ENCODE peak calls at places on chromosomes 5 and 9, in five cellular contexts. V is effector memory CD4-positive, alpha-beta T cell; Y is cardiac muscle cell; E is fibroblast of lung; X is dorsolateral prefrontal cortex. K is an unnamed sample.

GRCh38 chr9:16405421-16405820 is 465.0 kb downstream of the BNC2 start:
- DNase-seq in V (no peak), X (no peak), Y (peak), E (no peak), K (no peak)

GRCh38 chr9:94553029-94553938 is 1.6 kb upstream of the PCAT7 start:
- DNase-seq in E (no peak), X (no peak), Y (no peak), V (no peak), K (no peak)

GRCh38 chr5:147482426-147483196 is 27.3 kb downstream of the DPYSL3 start:
- DNase-seq in X (no peak), V (no peak), Y (peak), E (no peak), K (no peak)

GRCh38 chr5:105619725-105620124 is 2051.0 kb downstream of the EFNA5 start:
- DNase-seq in Y (no peak), E (no peak), V (no peak), X (no peak), K (no peak)

GRCh38 chr9:2039294-2040180 is 24.4 kb downstream of the SMARCA2 start:
- DNase-seq in V (no peak), E (peak), X (no peak), Y (no peak), K (no peak)

GRCh38 chr5:19534751-19535150 is 453.2 kb downstream of the CDH18 start:
- DNase-seq in V (no peak), X (no peak), E (no peak), Y (no peak), K (no peak)

GRCh38 chr5:72523960-72524582 is 16.9 kb upstream of the ZNF366 start:
- DNase-seq in Y (peak), X (no peak), V (no peak), E (peak), K (no peak)

GRCh38 chr9:14515564-14516198 is 177.6 kb downstream of the ZDHHC21 start:
- DNase-seq in X (no peak), Y (no peak), V (no peak), E (no peak), K (no peak)

GRCh38 chr9:118635416-118635815 is 733.8 kb downstream of the BRINP1 start:
- DNase-seq in E (no peak), Y (no peak), X (no peak), V (no peak), K (no peak)

GRCh38 chr9:78970375-78970774 is 601.4 kb upstream of the TLE4 start:
- DNase-seq in V (no peak), E (no peak), Y (no peak), X (no peak), K (no peak)

GRCh38 chr5:174355208-174355612 is 309.7 kb downstream of the NSG2 start:
- DNase-seq in Y (peak), X (no peak), E (peak), V (no peak), K (no peak)

GRCh38 chr5:431001-431710 is 11.8 kb upstream of the EXOC3 start:
- DNase-seq in X (no peak), Y (peak), E (peak), V (no peak), K (no peak)

GRCh38 chr5:133865113-133865512 is 103.3 kb downstream of the C5orf15 start:
- DNase-seq in X (no peak), E (no peak), Y (no peak), V (no peak), K (no peak)

GRCh38 chr5:154038241-154038603 is 488 bp downstream of the FAM114A2 start:
- DNase-seq in E (no peak), Y (no peak), V (peak), X (no peak), K (peak)

GRCh38 chr9:110015759-110016158 is 192.2 kb downstream of the C9orf152 start:
- DNase-seq in X (no peak), Y (peak), V (no peak), E (peak), K (no peak)

GRCh38 chr5:131525805-131526204 is 109.2 kb downstream of the RAPGEF6 start:
- DNase-seq in X (no peak), V (no peak), E (no peak), Y (peak), K (no peak)

GRCh38 chr5:115414406-115415142 is 118.1 kb upstream of the CCDC112 start:
- DNase-seq in V (no peak), Y (peak), X (no peak), E (peak), K (no peak)

GRCh38 chr9:79939819-79940218 is 368.1 kb downstream of the TLE4 start:
- DNase-seq in Y (no peak), X (no peak), E (no peak), V (no peak), K (no peak)

GRCh38 chr5:138792181-138792808 is 39.1 kb downstream of the CTNNA1 start:
- DNase-seq in Y (no peak), E (no peak), X (no peak), V (no peak), K (no peak)

GRCh38 chr5:128512894-128513293 is 25.2 kb downstream of the FBN2 start:
- DNase-seq in V (no peak), X (no peak), Y (no peak), E (no peak), K (no peak)

GRCh38 chr9:121603028-121603427 is 48.4 kb upstream of the DAB2IP start:
- DNase-seq in E (no peak), V (no peak), X (no peak), Y (no peak), K (no peak)

GRCh38 chr5:154467655-154468354 is 10.2 kb downstream of the HAND1 start:
- DNase-seq in X (peak), Y (peak), V (peak), E (peak), K (peak)

DNA sequence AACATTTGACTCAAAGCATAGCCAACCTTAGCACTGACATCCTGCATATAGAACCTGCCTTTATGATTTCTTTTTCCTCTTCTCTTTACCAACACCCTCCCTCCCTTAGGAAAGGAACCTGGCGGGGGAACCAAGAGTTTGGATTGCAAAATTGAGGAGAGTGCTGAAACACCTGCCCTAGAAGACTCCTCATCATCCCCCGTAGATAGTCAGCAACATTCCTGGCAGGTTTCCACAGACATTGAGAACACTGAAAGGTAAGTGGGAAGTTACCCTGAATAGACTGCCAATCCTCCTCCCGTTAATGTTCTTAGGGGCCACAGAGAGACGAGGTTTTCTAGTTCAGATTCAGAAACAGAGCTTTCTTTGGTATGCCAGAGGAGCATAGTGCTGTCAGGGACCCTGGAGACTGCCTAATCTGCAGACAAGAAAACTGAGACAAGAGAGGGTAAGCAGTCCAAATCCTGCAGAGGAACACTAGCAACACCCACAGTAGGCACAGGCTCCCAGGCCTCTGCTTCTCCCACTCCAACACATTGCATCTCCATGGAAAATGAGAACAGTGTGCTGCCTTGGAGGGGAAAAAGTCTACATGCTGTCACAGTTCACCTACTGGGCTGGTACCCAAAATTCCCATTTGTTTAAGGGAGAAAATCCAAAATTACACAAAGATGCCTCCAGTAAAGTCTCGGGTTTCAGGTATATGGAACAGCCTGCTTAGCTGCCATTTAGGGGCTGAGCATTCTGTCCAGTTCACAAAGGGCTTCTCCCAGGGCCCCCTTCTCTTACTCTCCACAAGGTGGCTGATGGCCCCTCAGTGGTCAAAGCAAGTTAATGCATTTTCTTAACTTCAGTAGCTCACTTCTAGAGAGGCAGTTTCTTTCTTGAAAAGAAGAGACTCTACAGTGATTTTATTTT is 89.0 kb downstream of the RGS7BP start:
- DNase-seq in V (no peak), Y (peak), E (peak), X (peak), K (no peak)
- H3K27ac ChIP-seq in V (no peak), Y (no peak), E (no peak), X (no peak), K (no peak)

DNA sequence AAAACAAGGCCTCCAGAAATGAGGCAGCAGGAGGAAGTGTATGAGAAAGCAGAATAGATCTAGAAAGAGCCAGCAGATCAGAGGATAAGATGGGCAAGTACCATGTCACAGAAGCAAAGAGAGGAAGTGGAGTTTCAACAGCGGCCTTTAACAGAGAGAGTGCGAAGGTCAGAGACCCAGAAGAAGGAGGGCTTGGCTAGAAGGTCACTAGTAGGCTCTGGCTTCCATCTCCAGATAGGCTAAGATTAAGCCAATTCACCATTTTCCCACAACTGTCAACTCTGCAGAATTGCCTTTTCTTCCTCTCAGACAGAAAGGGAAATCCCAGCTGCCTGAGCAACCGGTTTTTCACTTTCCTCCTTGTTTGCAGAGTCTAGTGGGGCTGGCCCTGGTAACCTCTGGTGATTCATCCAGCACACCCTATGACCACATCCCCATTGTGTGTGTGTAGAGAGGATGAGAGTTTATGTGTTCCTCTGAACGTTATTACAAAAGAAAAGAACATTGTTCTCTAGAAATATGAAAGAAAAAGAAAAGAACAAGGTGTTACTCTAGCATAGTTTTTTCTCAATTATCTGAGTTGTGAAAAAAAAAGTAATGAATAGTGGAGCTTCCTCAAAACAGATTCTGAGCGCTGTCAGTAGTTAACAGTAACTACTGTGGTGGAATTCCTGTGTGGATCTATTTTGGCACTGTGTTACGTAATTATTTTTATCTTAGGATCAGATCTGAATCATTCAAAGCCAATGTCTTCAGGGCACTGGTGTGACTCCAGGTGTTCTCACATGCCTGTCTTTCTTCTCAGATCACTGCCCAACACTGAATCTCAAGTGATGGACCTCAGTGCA is 220.4 kb downstream of the ARRDC3 start:
- DNase-seq in E (peak), Y (peak), X (peak), V (peak), K (no peak)
- H3K27ac ChIP-seq in E (peak), Y (no peak), X (peak), V (peak), K (peak)

GRCh38 chr5:143987264-143987663 is 175.3 kb downstream of the HMHB1 start:
- DNase-seq in V (no peak), X (no peak), E (no peak), Y (no peak), K (no peak)
- H3K27ac ChIP-seq in V (no peak), X (no peak), E (peak), Y (no peak), K (no peak)

DNA sequence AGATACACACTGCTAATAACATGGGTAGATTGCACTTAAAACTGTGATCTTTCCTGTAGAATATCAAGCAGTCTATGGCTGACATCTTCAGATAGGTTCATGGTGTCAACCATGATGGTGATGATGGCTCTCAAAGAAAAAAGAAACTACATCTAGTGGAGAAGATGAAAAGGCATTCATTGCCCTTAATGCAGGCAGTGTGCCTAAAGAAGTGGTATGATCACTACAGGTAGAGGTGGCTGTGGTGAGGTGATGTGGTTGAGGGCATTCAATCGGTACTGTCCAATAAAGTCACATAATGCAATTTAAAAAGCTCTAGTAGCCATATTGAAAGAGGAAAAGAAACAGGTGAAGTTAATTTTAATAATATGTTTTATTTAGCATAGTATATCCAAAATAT is 3.1 kb upstream of the IFNB1 start:
- DNase-seq in Y (no peak), V (no peak), X (no peak), E (no peak), K (no peak)
- H3K27ac ChIP-seq in Y (no peak), V (no peak), X (no peak), E (no peak), K (no peak)

GRCh38 chr5:65769539-65769938 is 47.5 kb downstream of the NLN start:
- DNase-seq in X (no peak), V (no peak), E (peak), Y (peak), K (no peak)
- H3K27ac ChIP-seq in X (peak), V (no peak), E (peak), Y (no peak), K (no peak)

DNA sequence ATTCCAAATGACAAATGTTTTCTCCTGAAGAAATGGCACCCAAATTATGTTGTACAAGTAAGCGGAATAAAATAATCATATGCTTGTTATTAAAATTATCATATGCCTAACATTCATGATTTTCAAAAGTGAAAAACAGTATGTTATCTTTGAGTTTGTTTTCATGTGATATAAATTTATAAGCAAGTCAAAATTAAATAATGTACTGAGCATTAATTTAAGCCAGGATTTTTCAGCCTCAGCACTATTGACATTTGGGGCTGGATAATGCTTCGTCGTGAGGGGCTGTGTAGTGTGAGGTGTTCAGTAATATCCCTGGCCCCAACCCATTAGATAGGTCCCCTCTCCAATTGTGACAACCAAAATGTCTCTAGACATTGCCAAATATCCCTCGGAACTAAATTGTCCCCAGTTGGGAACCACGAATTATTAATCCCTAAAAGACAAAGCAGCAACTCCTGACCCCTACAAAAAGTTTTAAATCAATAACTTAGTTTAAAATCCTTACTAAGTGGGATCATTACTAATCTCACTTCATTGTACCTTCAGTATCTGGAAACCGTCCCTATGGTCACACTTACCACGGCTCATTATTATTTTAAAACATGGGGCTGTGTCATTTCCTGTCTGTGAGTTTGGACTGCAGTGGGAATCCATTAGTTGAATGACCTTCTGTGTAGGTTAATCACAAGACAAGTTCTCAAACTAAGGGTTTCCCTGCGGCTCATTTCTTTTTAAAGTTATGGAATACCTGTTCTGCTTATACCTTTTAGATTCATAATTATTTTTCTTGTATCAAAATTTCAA is 1.3 kb upstream of the NNT start:
- DNase-seq in V (no peak), E (peak), X (no peak), Y (peak), K (no peak)
- H3K27ac ChIP-seq in V (peak), E (peak), X (peak), Y (peak), K (no peak)

K was measured in substantia nigra.